ENCODE peak calls at places on chromosomes 4 and X, in four cellular contexts. J is fibroblast of lung, M is psoas muscle, A is GM06990. X is an unnamed sample.

GRCh38 chr4:55808187-55808586 is 11.4 kb upstream of the EXOC1L start:
- DNase-seq in J (no peak), M (no peak), A (no peak), X (no peak)

GRCh38 chrX:110409925-110410324 is 51.3 kb downstream of the RTL9 start:
- DNase-seq in M (no peak), J (peak; percentile 64), A (no peak), X (no peak)

GRCh38 chr4:102625232-102625930 is 124.2 kb downstream of the NFKB1 start:
- DNase-seq in M (peak; percentile 33), A (peak; percentile 24), J (no peak), X (peak; percentile 72)

GRCh38 chr4:20474119-20474518 is 222.4 kb downstream of the SLIT2 start:
- DNase-seq in A (no peak), J (peak; percentile 25), M (no peak), X (peak; percentile 6)

GRCh38 chr4:17490575-17491059 is 21.3 kb downstream of the QDPR start:
- DNase-seq in M (no peak), J (no peak), A (no peak), X (peak; percentile 69)

GRCh38 chrX:129661369-129661768 is 6.6 kb upstream of the APLN start:
- DNase-seq in A (no peak), J (no peak), M (no peak), X (no peak)

GRCh38 chr4:120672558-120673147 is 249.9 kb downstream of the PRDM5 start:
- DNase-seq in M (no peak), J (peak; percentile 46), A (no peak), X (no peak)

GRCh38 chr4:1242506-1243450 is 6.2 kb downstream of the CTBP1 start:
- DNase-seq in J (no peak), A (no peak), M (no peak), X (no peak)

GRCh38 chr4:5204781-5205180 is 153.5 kb downstream of the STK32B start:
- DNase-seq in M (no peak), A (no peak), J (no peak), X (no peak)

GRCh38 chrX:83416273-83416672 is 91.8 kb upstream of the POU3F4 start:
- DNase-seq in A (no peak), M (no peak), J (no peak), X (peak; percentile 2)

GRCh38 chrX:97685753-97686152 is 802.0 kb downstream of the RPA4 start:
- DNase-seq in J (peak; percentile 23), A (no peak), M (no peak), X (peak; percentile 17)

GRCh38 chr4:83010111-83010521 is 507 bp downstream of the LIN54 start:
- DNase-seq in A (no peak), J (peak; percentile 59), M (no peak), X (peak; percentile 69)

GRCh38 chr4:97589481-97590196 is 553.6 kb downstream of the STPG2 start:
- DNase-seq in J (no peak), M (no peak), A (no peak), X (no peak)

GRCh38 chrX:106905064-106905708 is 2.0 kb upstream of the RIPPLY1 start:
- DNase-seq in A (no peak), J (no peak), M (no peak), X (no peak)

GRCh38 chr4:81516241-81516640 is 44.5 kb upstream of the RASGEF1B start:
- DNase-seq in M (no peak), A (no peak), J (no peak), X (no peak)

GRCh38 chr4:153705743-153706468 is 21.8 kb downstream of the TLR2 start:
- DNase-seq in M (no peak), J (no peak), A (no peak), X (no peak)

GRCh38 chr4:158624889-158625478 is 46.7 kb downstream of the C4orf46 start:
- DNase-seq in A (no peak), M (no peak), J (peak; percentile 64), X (peak; percentile 36)

GRCh38 chr4:88573995-88574394 is 18.3 kb upstream of the HERC3 start:
- DNase-seq in M (no peak), J (peak; percentile 16), A (no peak), X (no peak)

GRCh38 chr4:158998624-158999023 is 104.3 kb upstream of the RAPGEF2 start:
- DNase-seq in J (peak; percentile 38), A (no peak), M (no peak), X (no peak)

GRCh38 chrX:117038918-117039440 is 576.2 kb upstream of the CT83 start:
- DNase-seq in M (no peak), J (no peak), A (no peak), X (no peak)

GRCh38 chr4:186920486-186920885 is 196.8 kb upstream of the FAT1 start:
- DNase-seq in A (no peak), M (no peak), J (peak; percentile 68), X (no peak)

GRCh38 chr4:85149656-85150055 is 183.2 kb upstream of the WDFY3 start:
- DNase-seq in J (peak; percentile 31), M (no peak), A (no peak), X (no peak)

GRCh38 chr4:118289794-118290193 is 63.0 kb downstream of the PRSS12 start:
- DNase-seq in M (no peak), J (peak; percentile 80), A (no peak), X (no peak)

GRCh38 chrX:65545456-65545855 is 10.9 kb upstream of the LAS1L start:
- DNase-seq in J (no peak), M (no peak), A (no peak), X (no peak)

GRCh38 chrX:18557879-18558278 is 114.0 kb downstream of the RS1 start:
- DNase-seq in M (no peak), A (no peak), J (no peak), X (no peak)

GRCh38 chr4:40173470-40173875 is 23.4 kb upstream of the RHOH start:
- DNase-seq in J (no peak), M (no peak), A (no peak), X (no peak)

GRCh38 chr4:40177591-40177990 is 19.2 kb upstream of the RHOH start:
- DNase-seq in J (no peak), A (no peak), M (no peak), X (no peak)

GRCh38 chr4:40178672-40179071 is 18.2 kb upstream of the RHOH start:
- DNase-seq in J (no peak), A (no peak), M (no peak), X (no peak)

GRCh38 chr4:40179360-40179759 is 17.5 kb upstream of the RHOH start:
- DNase-seq in A (no peak), J (no peak), M (no peak), X (no peak)

GRCh38 chr4:40176602-40177001 is 20.2 kb upstream of the RHOH start:
- DNase-seq in M (no peak), J (no peak), A (no peak), X (no peak)
- H3K4me3 ChIP-seq in M (no peak overlapping the region), J (peak overlapping the region; percentile 11), A (no peak overlapping the region), X (no peak overlapping the region)

GRCh38 chr4:111697176-111697962 is 447.9 kb upstream of the FAM241A start:
- DNase-seq in J (no peak), M (no peak), A (no peak), X (no peak)
- H3K4me3 ChIP-seq in J (no peak overlapping the region), M (no peak overlapping the region), A (no peak overlapping the region), X (no peak overlapping the region)

GRCh38 chr4:138659640-138660325 is 355.8 kb upstream of the NOCT start:
- DNase-seq in M (no peak), A (no peak), J (peak; percentile 83), X (no peak)
- H3K4me3 ChIP-seq in M (no peak overlapping the region), A (no peak overlapping the region), J (no peak overlapping the region), X (no peak overlapping the region)

DNA sequence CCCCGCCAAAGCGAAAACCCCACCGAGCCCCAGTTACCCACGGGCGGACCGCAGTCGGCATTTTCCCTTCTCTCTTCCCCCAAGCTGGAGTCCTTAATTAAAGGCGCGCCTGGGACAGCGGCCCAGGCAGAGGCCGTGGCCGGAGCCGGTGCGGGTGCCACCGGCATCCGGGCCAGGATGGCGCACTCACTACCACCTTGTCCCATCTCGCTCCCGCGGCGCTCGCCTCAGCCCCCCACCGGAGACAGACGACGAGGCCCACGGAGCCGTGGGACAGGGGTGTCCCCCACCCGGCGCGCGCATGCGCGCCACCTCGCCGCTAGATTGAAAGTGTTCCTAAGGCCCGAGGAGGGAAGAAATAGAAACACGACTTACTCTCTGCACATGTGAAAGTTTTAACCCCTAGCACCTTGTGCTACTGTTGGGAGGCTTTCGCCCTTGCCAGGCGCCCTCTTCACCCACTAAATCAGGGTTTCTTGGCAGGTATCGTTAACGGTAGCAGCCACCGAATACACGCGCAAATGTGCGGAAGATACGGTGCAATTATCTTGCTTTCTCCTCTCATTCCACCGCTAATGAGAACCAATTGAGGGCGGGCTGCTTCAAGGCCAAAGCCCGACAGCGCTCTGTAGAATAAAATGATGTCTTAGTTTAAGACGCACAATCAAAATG is 64.3 kb upstream of the CCDC160 start:
- DNase-seq in J (no peak), M (peak; percentile 20), A (peak; percentile 20), X (peak; percentile 43)
- H3K4me3 ChIP-seq in J (peak overlapping the region; percentile 37), M (peak overlapping the region; percentile 69), A (peak overlapping the region; percentile 56), X (peak overlapping the region; percentile 71)

GRCh38 chr4:140289486-140289885 is 84.0 kb upstream of the SCOC start:
- DNase-seq in M (no peak), J (no peak), A (no peak), X (no peak)
- H3K4me3 ChIP-seq in M (no peak overlapping the region), J (no peak overlapping the region), A (no peak overlapping the region), X (no peak overlapping the region)

DNA sequence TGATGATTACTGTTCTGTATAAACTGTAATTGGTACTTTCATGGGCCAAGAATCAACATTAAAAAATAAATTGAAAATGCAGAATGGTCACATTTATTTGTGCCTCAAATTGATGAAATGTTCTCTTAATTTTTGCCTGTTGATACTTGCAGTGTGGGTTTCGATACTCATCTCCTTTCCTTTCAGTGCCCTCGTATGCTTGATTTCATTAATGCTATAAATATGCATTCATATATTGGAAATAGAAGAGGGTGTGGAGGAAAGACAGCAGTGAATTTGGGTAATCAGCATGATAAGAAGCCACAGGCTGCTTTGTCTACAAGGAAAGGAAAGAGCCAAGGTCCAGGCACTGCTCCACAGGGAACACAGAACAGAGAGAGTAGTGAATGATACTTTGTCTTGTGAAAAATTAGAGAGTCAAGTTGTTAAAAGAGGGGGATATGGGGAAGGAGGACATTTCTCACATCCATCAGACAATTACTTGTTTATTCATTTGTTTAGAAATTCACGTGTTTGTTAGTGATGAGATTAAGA is 1.0 kb upstream of the DDX60 start:
- DNase-seq in M (no peak), A (no peak), J (no peak), X (no peak)
- H3K4me3 ChIP-seq in M (peak overlapping the region; percentile 98), A (no peak overlapping the region), J (no peak overlapping the region), X (no peak overlapping the region)

GRCh38 chrX:11760958-11761357 is 2.9 kb downstream of the MSL3 start:
- DNase-seq in A (no peak), M (no peak), J (no peak), X (no peak)
- H3K4me3 ChIP-seq in A (peak overlapping the region; percentile 85), M (peak overlapping the region; percentile 75), J (no peak overlapping the region), X (no peak overlapping the region)

DNA sequence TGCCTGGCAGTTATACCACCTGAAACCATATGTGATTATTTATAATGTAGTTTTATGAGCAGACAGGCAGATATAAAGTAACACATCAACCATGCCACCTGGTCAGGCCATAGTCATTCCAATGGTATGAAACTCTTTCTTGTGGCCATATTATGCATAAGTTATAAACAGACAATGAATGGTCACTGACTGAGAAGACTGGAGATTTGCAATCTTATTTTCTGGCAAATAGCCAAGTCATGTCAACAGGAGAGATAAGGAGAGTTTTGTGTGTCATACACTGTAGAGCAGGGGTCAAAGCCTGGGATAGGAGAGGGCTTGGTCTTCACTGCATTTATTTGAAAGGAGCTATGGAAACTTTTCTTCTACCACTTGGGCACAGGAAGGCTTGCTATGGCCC is 29.5 kb downstream of the SORBS2 start:
- DNase-seq in J (peak; percentile 68), M (no peak), A (no peak), X (no peak)
- H3K4me3 ChIP-seq in J (no peak overlapping the region), M (no peak overlapping the region), A (no peak overlapping the region), X (no peak overlapping the region)

X was measured in Jurkat, Clone E6-1.